ENCODE peak calls at places on chromosomes 5 and 9, in eight cellular contexts. U is esophagus muscularis mucosa, C is GM12878, X is tibial nerve, K is transverse colon, S is A549, J is sigmoid colon, W is HepG2. F is an unnamed sample.
A peak's percentile ranks its signal among the peaks of the same experiment; 100 is the strongest.

GRCh38 chr9:37348917-37349316 is 73.6 kb upstream of the GRHPR start:
- DNase-seq in U (no peak), C (no peak), X (no peak), K (no peak), S (no peak), J (no peak), W (no peak), F (no peak)

GRCh38 chr5:14008819-14009311 is 64.4 kb upstream of the DNAH5 start:
- DNase-seq in U (peak; percentile 64), C (no peak), X (no peak), K (no peak), S (peak; percentile 82), J (no peak), W (peak; percentile 50), F (no peak)

GRCh38 chr5:127203818-127204217 is 86.8 kb upstream of the MEGF10 start:
- DNase-seq in U (no peak), C (no peak), X (no peak), K (no peak), S (no peak), J (no peak), W (no peak), F (no peak)

GRCh38 chr5:159764283-159764927 is 151.9 kb upstream of the ADRA1B start:
- DNase-seq in U (peak; percentile 34), C (no peak), X (peak; percentile 4), K (no peak), S (no peak), J (no peak), W (no peak), F (no peak)

GRCh38 chr5:56094579-56095361 is 100.0 kb upstream of the IL6ST start:
- DNase-seq in U (no peak), C (no peak), X (no peak), K (no peak), S (no peak), J (no peak), W (no peak), F (no peak)

GRCh38 chr5:112694853-112695709 is 42.6 kb upstream of the APC start:
- DNase-seq in U (no peak), C (no peak), X (no peak), K (no peak), S (no peak), J (no peak), W (no peak), F (no peak)

GRCh38 chr5:76999451-76999850 is 30.8 kb upstream of the AGGF1 start:
- DNase-seq in U (no peak), C (no peak), X (no peak), K (no peak), S (peak; percentile 38), J (no peak), W (no peak), F (no peak)

GRCh38 chr5:175325681-175326080 is 118.3 kb downstream of the DRD1 start:
- DNase-seq in U (no peak), C (no peak), X (no peak), K (no peak), S (peak; percentile 44), J (no peak), W (no peak), F (no peak)

GRCh38 chr5:132428811-132429440 is 59.4 kb downstream of the SLC22A5 start:
- DNase-seq in U (no peak), C (no peak), X (no peak), K (no peak), S (peak; percentile 17), J (no peak), W (no peak), F (peak; percentile 12)

GRCh38 chr5:91362935-91363334 is 20.2 kb downstream of the ARRDC3 start:
- DNase-seq in U (no peak), C (no peak), X (no peak), K (no peak), S (no peak), J (no peak), W (no peak), F (no peak)

GRCh38 chr9:85414399-85414798 is 327.4 kb downstream of the AGTPBP1 start:
- DNase-seq in U (no peak), C (no peak), X (no peak), K (no peak), S (no peak), J (no peak), W (no peak), F (no peak)

GRCh38 chr9:110536802-110537201 is 42.7 kb downstream of the SVEP1 start:
- DNase-seq in U (no peak), C (no peak), X (peak; percentile 29), K (no peak), S (peak; percentile 51), J (no peak), W (no peak), F (no peak)

GRCh38 chr9:99357575-99357974 is 135.5 kb downstream of the SEC61B start:
- DNase-seq in U (no peak), C (no peak), X (peak; percentile 18), K (no peak), S (no peak), J (peak; percentile 76), W (no peak), F (no peak)

GRCh38 chr9:72168075-72168474 is 18.8 kb downstream of the GDA start:
- DNase-seq in U (no peak), C (no peak), X (no peak), K (no peak), S (no peak), J (no peak), W (no peak), F (no peak)

GRCh38 chr5:6739603-6740002 is 26.4 kb downstream of the TENT4A start:
- DNase-seq in U (no peak), C (no peak), X (no peak), K (no peak), S (no peak), J (peak; percentile 29), W (no peak), F (peak; percentile 6)

GRCh38 chr5:36156619-36157018 is 4.7 kb downstream of the SKP2 start:
- DNase-seq in U (no peak), C (no peak), X (no peak), K (no peak), S (no peak), J (no peak), W (peak; percentile 29), F (no peak)
- H3K4me3 ChIP-seq in U (no peak overlapping the region), C (no peak overlapping the region), X (no peak overlapping the region), K (no peak overlapping the region), S (no peak overlapping the region), J (no peak overlapping the region), W (no peak overlapping the region), F (no peak overlapping the region)

GRCh38 chr5:15183520-15183919 is 311.9 kb upstream of the ANKH start:
- DNase-seq in U (no peak), C (no peak), X (no peak), K (no peak), S (peak; percentile 4), J (no peak), W (no peak), F (no peak)
- TF ChIP-seq CTCF in U (no peak), C (no peak), X (peak; percentile 35), K (no peak), S (peak; percentile 10), J (no peak), W (no peak), F (no peak)

GRCh38 chr9:13351768-13352386 is 72.4 kb upstream of the MPDZ start:
- DNase-seq in U (no peak), C (no peak), X (no peak), K (no peak), S (peak; percentile 56), J (no peak), W (peak; percentile 23), F (no peak)
- TF ChIP-seq EP300 in U (no peak), C (no peak), X (no peak), K (no peak), S (no peak), J (no peak), W (no peak), F (no peak)

GRCh38 chr5:150490754-150491153 is 17.2 kb upstream of the NDST1 start:
- DNase-seq in U (no peak), C (no peak), X (no peak), K (no peak), S (no peak), J (no peak), W (no peak), F (no peak)

GRCh38 chr5:150490296-150490669 is 17.6 kb upstream of the NDST1 start:
- DNase-seq in U (no peak), C (no peak), X (no peak), K (no peak), S (no peak), J (no peak), W (no peak), F (no peak)

GRCh38 chr5:150488519-150489357 is 19.2 kb upstream of the NDST1 start:
- DNase-seq in U (no peak), C (no peak), X (peak; percentile 57), K (peak; percentile 49), S (no peak), J (peak; percentile 86), W (no peak), F (peak; percentile 75)

GRCh38 chr5:150487199-150488061 is 20.5 kb upstream of the NDST1 start:
- DNase-seq in U (no peak), C (no peak), X (peak; percentile 53), K (peak; percentile 46), S (peak; percentile 56), J (no peak), W (peak; percentile 80), F (peak; percentile 46)

GRCh38 chr5:150489358-150490295 is 18.3 kb upstream of the NDST1 start:
- DNase-seq in U (no peak), C (peak; percentile 56), X (no peak), K (peak; percentile 60), S (no peak), J (peak; percentile 62), W (no peak), F (no peak)
- H3K4me3 ChIP-seq in U (no peak overlapping the region), C (peak overlapping the region; percentile 88), X (no peak overlapping the region), K (no peak overlapping the region), S (no peak overlapping the region), J (no peak overlapping the region), W (no peak overlapping the region), F (no peak overlapping the region)

GRCh38 chr5:150060471-150060870 is 25.9 kb downstream of the CSF1R start:
- DNase-seq in U (no peak), C (no peak), X (no peak), K (no peak), S (no peak), J (no peak), W (no peak), F (peak; percentile 17)
- TF ChIP-seq CTCF in U (no peak), C (no peak), X (no peak), K (no peak), S (no peak), J (no peak), W (no peak), F (no peak)

GRCh38 chr9:133004091-133005072 is 25.9 kb downstream of the GFI1B start:
- DNase-seq in U (no peak), C (no peak), X (no peak), K (no peak), S (no peak), J (no peak), W (no peak), F (no peak)
- TF ChIP-seq EP300 in U (no peak), C (no peak), X (no peak), K (no peak), S (no peak), J (no peak), W (no peak), F (no peak)

GRCh38 chr9:90826326-90827020 is 24.9 kb downstream of the SYK start:
- DNase-seq in U (peak; percentile 47), C (no peak), X (no peak), K (no peak), S (no peak), J (no peak), W (no peak), F (no peak)
- H3K4me3 ChIP-seq in U (no peak overlapping the region), C (peak overlapping the region; percentile 75), X (no peak overlapping the region), K (no peak overlapping the region), S (no peak overlapping the region), J (no peak overlapping the region), W (no peak overlapping the region), F (no peak overlapping the region)

GRCh38 chr9:136572003-136572595 is 26.3 kb upstream of the NOTCH1 start:
- DNase-seq in U (no peak), C (no peak), X (no peak), K (no peak), S (peak; percentile 76), J (no peak), W (peak; percentile 75), F (no peak)
- TF ChIP-seq CTCF in U (no peak), C (no peak), X (no peak), K (no peak), S (no peak), J (no peak), W (no peak), F (no peak)

F was measured in ovary.